ENCODE peak calls at places on chromosomes 4 and X, in eight cellular contexts. Q is tibial nerve, X is right lobe of liver, B is A549, J is endothelial cell of umbilical vein, N is ovary, E is adrenal gland, A is lower leg skin. V is an unnamed sample.

GRCh38 chr4:100280807-100281206 is 90.5 kb upstream of the DDIT4L start:
- DNase-seq in B (no peak), N (no peak), E (no peak), J (no peak), Q (no peak), X (no peak), A (no peak), V (no peak)

GRCh38 chrX:136586386-136586785 is 54.4 kb downstream of the VGLL1 start:
- DNase-seq in A (no peak), J (no peak), X (no peak), Q (no peak), B (no peak), N (no peak), E (no peak), V (no peak)

GRCh38 chrX:69398881-69399280 is 105.2 kb upstream of the NALF2 start:
- DNase-seq in Q (no peak), E (no peak), N (no peak), A (no peak), X (no peak), B (no peak), J (no peak), V (no peak)

GRCh38 chr4:64756016-64756415 is 346.8 kb upstream of the TECRL start:
- DNase-seq in A (no peak), E (no peak), X (no peak), B (no peak), N (no peak), J (peak), Q (no peak), V (no peak)

GRCh38 chr4:173074501-173074946 is 94.1 kb upstream of the GALNT7 start:
- DNase-seq in A (no peak), X (no peak), E (peak), N (no peak), B (peak), J (no peak), Q (no peak), V (no peak)

GRCh38 chr4:184000457-184001395 is 95.6 kb downstream of the STOX2 start:
- DNase-seq in J (no peak), N (no peak), B (no peak), E (no peak), X (no peak), A (no peak), Q (no peak), V (no peak)

GRCh38 chr4:64407000-64407399 is 2.2 kb downstream of the TECRL start:
- DNase-seq in B (no peak), Q (no peak), A (no peak), J (no peak), X (no peak), E (no peak), N (no peak), V (no peak)

GRCh38 chr4:82525287-82525898 is 36.4 kb downstream of the TMEM150C start:
- DNase-seq in Q (no peak), E (no peak), X (no peak), B (no peak), A (no peak), J (peak), N (no peak), V (no peak)

GRCh38 chrX:132071260-132071659 is 48.2 kb downstream of the STK26 start:
- DNase-seq in E (no peak), N (no peak), A (no peak), X (no peak), Q (no peak), B (peak), J (peak), V (no peak)

GRCh38 chr4:86089053-86089452 is 270.8 kb downstream of the MAPK10 start:
- DNase-seq in J (no peak), X (no peak), B (no peak), A (no peak), E (no peak), Q (no peak), N (no peak), V (no peak)

GRCh38 chr4:47490550-47490949 is 5.5 kb downstream of the ATP10D start:
- DNase-seq in X (no peak), B (peak), A (no peak), N (no peak), J (peak), E (no peak), Q (no peak), V (peak)

GRCh38 chr4:76943790-76944189 is 5.8 kb upstream of the SEPTIN11 start:
- DNase-seq in E (peak), J (peak), X (no peak), A (no peak), Q (no peak), B (no peak), N (no peak), V (peak)

GRCh38 chr4:83125738-83126141 is 11.2 kb upstream of the PLAC8 start:
- DNase-seq in X (no peak), N (no peak), Q (no peak), A (no peak), E (no peak), J (no peak), B (no peak), V (no peak)

GRCh38 chr4:5747746-5748365 is 36.9 kb downstream of the EVC start:
- DNase-seq in Q (no peak), J (peak), B (no peak), X (no peak), N (no peak), A (peak), E (no peak), V (peak)

GRCh38 chr4:184968784-184969201 is 49.5 kb upstream of the HELT start:
- DNase-seq in Q (no peak), X (peak), N (no peak), J (no peak), B (no peak), A (peak), E (peak), V (peak)

GRCh38 chrX:139126493-139126892 is 404.0 kb upstream of the F9 start:
- DNase-seq in A (no peak), Q (no peak), X (peak), E (no peak), N (no peak), B (peak), J (no peak), V (no peak)

GRCh38 chrX:136555694-136556093 is 23.7 kb downstream of the VGLL1 start:
- DNase-seq in A (no peak), Q (no peak), J (no peak), B (no peak), E (no peak), N (no peak), X (no peak), V (no peak)

GRCh38 chrX:55144697-55145096 is 55.9 kb downstream of the PAGE2 start:
- DNase-seq in E (no peak), J (no peak), Q (no peak), A (no peak), X (no peak), N (no peak), B (no peak), V (no peak)

GRCh38 chr4:171948038-171948437 is 134.8 kb downstream of the GALNTL6 start:
- DNase-seq in Q (no peak), J (no peak), B (no peak), E (no peak), X (no peak), N (no peak), A (no peak), V (no peak)

GRCh38 chrX:105221374-105221773 is 880 bp upstream of the TEX13A start:
- DNase-seq in Q (no peak), A (no peak), X (no peak), N (no peak), J (no peak), E (no peak), B (no peak), V (no peak)

GRCh38 chr4:103370336-103370735 is 172.2 kb upstream of the CENPE start:
- DNase-seq in X (no peak), Q (no peak), N (no peak), E (no peak), B (no peak), A (no peak), J (no peak), V (no peak)

GRCh38 chr4:1725521-1725920 is 4.2 kb downstream of the TACC3 start:
- DNase-seq in A (no peak), E (no peak), Q (no peak), J (no peak), B (no peak), X (no peak), N (no peak), V (no peak)

GRCh38 chr4:15003441-15003890 is 1.2 kb downstream of the CPEB2 start:
- DNase-seq in N (peak), E (peak), A (peak), X (peak), Q (peak), J (no peak), B (no peak), V (peak)

GRCh38 chr4:169621754-169622481 is 1.5 kb downstream of the CLCN3 start:
- DNase-seq in Q (no peak), A (no peak), E (no peak), X (no peak), B (peak), N (no peak), J (peak), V (no peak)

GRCh38 chrX:138711399-138712347 is at the start of gene FGF13:
- DNase-seq in E (no peak), X (peak), J (no peak), N (peak), B (peak), Q (no peak), A (no peak), V (peak)

GRCh38 chr4:189204616-189205015 is 736.1 kb upstream of the FRG1 start:
- DNase-seq in Q (no peak), X (no peak), E (no peak), J (no peak), B (no peak), N (no peak), A (no peak), V (no peak)

GRCh38 chrX:24241822-24242648 is 71.8 kb downstream of the SUPT20HL2 start:
- DNase-seq in Q (no peak), N (no peak), J (peak), A (no peak), X (no peak), E (no peak), B (peak), V (no peak)

DNA sequence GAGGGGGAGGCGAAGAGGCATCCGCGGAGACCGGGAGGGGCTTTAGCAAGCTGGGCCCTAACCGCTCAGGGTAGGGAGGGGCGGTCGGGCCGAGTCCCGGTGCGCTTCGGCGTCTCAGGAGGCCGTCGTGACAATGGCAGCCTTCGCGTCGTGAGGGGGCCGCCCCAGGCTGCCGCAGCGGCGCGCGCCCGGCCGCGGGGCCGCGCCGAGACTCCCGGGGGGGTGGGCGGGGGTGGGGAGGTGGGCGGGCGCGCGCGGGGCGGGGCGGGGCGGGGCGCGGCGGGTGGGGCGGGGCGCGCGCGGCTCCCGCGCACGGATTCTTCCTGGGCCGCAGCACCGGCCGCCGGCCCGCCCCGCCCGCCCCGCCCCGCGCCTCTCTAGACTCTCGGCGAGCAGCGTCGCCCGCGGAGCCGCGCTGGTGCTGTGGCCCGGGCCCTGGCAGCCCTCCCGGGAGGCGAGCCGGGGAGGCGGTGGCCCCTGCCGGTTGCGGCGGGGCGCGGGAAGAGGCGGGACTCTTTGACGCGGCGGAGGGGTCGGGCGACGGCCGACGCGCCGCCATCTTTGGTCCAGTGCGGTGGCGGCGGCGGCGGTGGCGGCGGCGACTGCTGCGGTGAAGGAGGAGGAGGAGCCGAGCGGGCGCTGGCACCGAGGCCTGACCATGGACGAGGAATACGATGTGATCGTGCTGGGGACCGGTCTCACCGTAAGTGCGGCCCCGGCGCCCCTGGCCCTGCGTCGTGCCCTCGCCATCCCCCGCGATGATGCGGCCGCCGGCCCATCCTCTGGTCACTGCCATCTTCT is at the start of gene GDI1:
- DNase-seq in J (no peak), X (peak), B (peak), N (peak), E (no peak), Q (no peak), A (no peak), V (peak)
- TF ChIP-seq POLR2A in J (no peak), X (peak), B (peak), N (peak), E (peak), Q (peak), A (no peak), V (peak)

DNA sequence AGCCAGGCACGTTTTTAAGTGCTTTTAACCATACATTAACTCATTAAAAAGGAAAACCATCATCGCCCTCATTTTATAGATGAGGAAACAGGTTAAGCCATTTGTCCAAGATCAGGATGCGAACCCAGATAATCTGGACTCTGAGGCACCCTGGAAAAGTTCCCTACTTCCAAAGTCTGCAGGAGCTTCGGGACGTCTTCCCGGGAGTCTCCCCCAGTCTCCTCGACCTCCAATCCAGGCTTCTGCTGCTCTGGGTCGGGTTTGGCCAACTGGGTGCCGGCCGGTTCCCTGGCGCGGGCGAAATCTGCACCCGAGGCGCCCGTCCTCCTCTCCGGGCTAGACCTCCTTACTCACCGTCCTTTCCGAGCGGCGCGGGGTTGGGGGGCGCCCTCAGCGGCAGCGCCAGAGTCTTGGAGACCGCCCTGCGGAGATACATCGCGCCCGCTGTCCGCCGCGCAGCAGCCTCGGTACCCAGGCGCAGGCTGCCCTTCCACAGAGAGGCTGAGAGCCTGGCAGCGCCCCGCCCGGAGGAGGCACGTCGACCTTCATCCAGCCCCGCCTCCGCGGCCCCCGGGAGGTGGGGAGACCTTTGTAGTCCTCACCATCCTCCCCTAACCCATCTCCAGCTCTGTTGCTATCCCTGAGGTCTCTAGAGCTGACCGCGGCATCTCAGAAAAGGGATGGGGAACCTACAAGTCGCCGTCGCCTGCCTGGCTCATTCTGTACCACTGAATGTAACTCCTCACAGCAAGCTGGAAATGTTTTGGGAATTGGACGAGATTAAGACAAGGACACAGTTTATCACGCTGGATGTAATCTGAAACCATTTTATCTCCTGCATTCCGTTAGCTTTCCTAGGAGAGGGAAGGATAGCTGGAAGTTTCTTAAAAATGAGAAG is at the start of gene MGARP:
- DNase-seq in X (no peak), Q (no peak), B (peak), A (no peak), J (peak), E (peak), N (peak), V (peak)
- H3K4me3 ChIP-seq in X (peak), Q (peak), B (peak), A (peak), J (peak), E (no peak), N (peak), V (peak)

GRCh38 chr4:73411731-73412414 is 7.8 kb downstream of the ALB start:
- DNase-seq in B (no peak), A (no peak), Q (no peak), J (no peak), X (no peak), E (no peak), N (no peak), V (no peak)
- TF ChIP-seq POLR2A in B (no peak), A (no peak), Q (no peak), J (no peak), X (peak), E (no peak), N (no peak), V (no peak)

GRCh38 chr4:151750156-151750555 is 10.7 kb downstream of the GATB start:
- DNase-seq in A (no peak), X (peak), N (no peak), E (no peak), J (no peak), B (no peak), Q (no peak), V (no peak)

GRCh38 chr4:151753056-151753455 is 7.8 kb downstream of the GATB start:
- DNase-seq in B (no peak), J (no peak), N (no peak), E (no peak), X (no peak), Q (no peak), A (no peak), V (no peak)
- H3K4me3 ChIP-seq in B (no peak), J (no peak), N (no peak), E (no peak), X (no peak), Q (no peak), A (no peak), V (no peak)

V was measured in heart left ventricle.